ENCODE peak calls at places on chromosomes 12 and 14, in ten cellular contexts. T is ovary; Z is OCI-LY7; J is A549; K is H1; U is CD8-positive, alpha-beta memory T cell; O is K562; Y is HCT116; F is IMR-90; C is right cardiac atrium. W is an unnamed sample. For H3K4me1, the result is how much of the 10 kb centered on the place peaks cover.

GRCh38 chr12:88553941-88554658 is 26.2 kb downstream of the KITLG start:
- DNase-seq in T (no peak), Z (no peak), J (no peak), K (no peak), U (no peak), O (no peak), Y (peak), F (peak), C (no peak), W (no peak)

GRCh38 chr14:90383126-90383730 is 13.6 kb upstream of the CALM1 start:
- DNase-seq in T (peak), Z (peak), J (peak), K (peak), U (peak), O (peak), Y (peak), F (peak), C (peak), W (peak)

GRCh38 chr14:105162374-105162979 is 6.1 kb downstream of the JAG2 start:
- DNase-seq in T (no peak), Z (no peak), J (no peak), K (no peak), U (peak), O (peak), Y (no peak), F (no peak), C (peak), W (no peak)

GRCh38 chr14:23661542-23661941 is 25.4 kb downstream of the DHRS2 start:
- DNase-seq in T (no peak), Z (no peak), J (no peak), K (no peak), U (no peak), O (no peak), Y (no peak), F (no peak), C (no peak), W (no peak)

GRCh38 chr12:41512531-41512930 is 324.4 kb downstream of the PDZRN4 start:
- DNase-seq in T (no peak), Z (no peak), J (no peak), K (no peak), U (no peak), O (no peak), Y (no peak), F (no peak), C (no peak), W (no peak)

GRCh38 chr12:19410639-19411184 is 28.6 kb upstream of the AEBP2 start:
- DNase-seq in T (no peak), Z (no peak), J (no peak), K (no peak), U (no peak), O (no peak), Y (no peak), F (no peak), C (no peak), W (no peak)

GRCh38 chr14:72726444-72726843 is 167.5 kb downstream of the DPF3 start:
- DNase-seq in T (peak), Z (no peak), J (no peak), K (no peak), U (no peak), O (no peak), Y (no peak), F (peak), C (no peak), W (no peak)

GRCh38 chr14:56892959-56893358 is 82.7 kb upstream of the OTX2 start:
- DNase-seq in T (no peak), Z (no peak), J (no peak), K (no peak), U (no peak), O (no peak), Y (no peak), F (no peak), C (no peak), W (no peak)

GRCh38 chr12:14240873-14241220 is 124.6 kb upstream of the ATF7IP start:
- DNase-seq in T (no peak), Z (no peak), J (no peak), K (no peak), U (no peak), O (no peak), Y (no peak), F (no peak), C (no peak), W (no peak)

GRCh38 chr12:22447223-22447622 is 97.1 kb downstream of the C2CD5 start:
- DNase-seq in T (no peak), Z (no peak), J (no peak), K (no peak), U (no peak), O (no peak), Y (no peak), F (peak), C (no peak), W (no peak)

GRCh38 chr12:56933826-56934625 is at the start of gene SDR9C7:
- DNase-seq in T (no peak), Z (no peak), J (no peak), K (no peak), U (no peak), O (no peak), Y (no peak), F (no peak), C (no peak), W (no peak)

GRCh38 chr12:84976133-84976532 is 59.9 kb downstream of the TSPAN19 start:
- DNase-seq in T (no peak), Z (no peak), J (no peak), K (no peak), U (no peak), O (no peak), Y (no peak), F (no peak), C (peak), W (no peak)

GRCh38 chr14:54901380-54902142 is 1.1 kb downstream of the GCH1 start:
- DNase-seq in T (no peak), Z (peak), J (peak), K (no peak), U (peak), O (no peak), Y (no peak), F (no peak), C (no peak), W (no peak)

GRCh38 chr12:91556909-91557308 is 374.3 kb upstream of the DCN start:
- DNase-seq in T (no peak), Z (no peak), J (no peak), K (no peak), U (no peak), O (no peak), Y (no peak), F (no peak), C (no peak), W (no peak)

GRCh38 chr12:102172436-102172835 is 25.2 kb downstream of the PMCH start:
- DNase-seq in T (no peak), Z (no peak), J (no peak), K (no peak), U (no peak), O (no peak), Y (no peak), F (peak), C (no peak), W (no peak)

GRCh38 chr14:54712371-54712998 is 145.6 kb downstream of the SAMD4A start:
- DNase-seq in T (no peak), Z (peak), J (no peak), K (no peak), U (no peak), O (no peak), Y (no peak), F (peak), C (no peak), W (no peak)

GRCh38 chr14:104224516-104225281 is 86.3 kb downstream of the KIF26A start:
- DNase-seq in T (peak), Z (peak), J (peak), K (no peak), U (peak), O (peak), Y (no peak), F (no peak), C (peak), W (no peak)

GRCh38 chr12:108845696-108846095 is 11.7 kb downstream of the SSH1 start:
- DNase-seq in T (no peak), Z (no peak), J (no peak), K (no peak), U (no peak), O (no peak), Y (no peak), F (no peak), C (no peak), W (no peak)

GRCh38 chr12:18576104-18576622 is 161.6 kb downstream of the PLCZ1 start:
- DNase-seq in T (no peak), Z (no peak), J (no peak), K (no peak), U (no peak), O (no peak), Y (no peak), F (peak), C (no peak), W (no peak)

GRCh38 chr14:61296707-61297502 is 15.8 kb upstream of the TMEM30B start:
- DNase-seq in T (no peak), Z (peak), J (peak), K (no peak), U (peak), O (peak), Y (peak), F (peak), C (no peak), W (no peak)

GRCh38 chr12:109147954-109148353 is 31.6 kb downstream of the ACACB start:
- DNase-seq in T (peak), Z (no peak), J (no peak), K (no peak), U (no peak), O (no peak), Y (no peak), F (no peak), C (no peak), W (peak)

GRCh38 chr12:32885831-32886230 is 10.7 kb downstream of the PKP2 start:
- DNase-seq in T (no peak), Z (no peak), J (no peak), K (no peak), U (no peak), O (no peak), Y (no peak), F (no peak), C (no peak), W (no peak)

GRCh38 chr12:116161588-116161987 is 115.9 kb downstream of the MED13L start:
- DNase-seq in T (no peak), Z (no peak), J (no peak), K (no peak), U (no peak), O (no peak), Y (no peak), F (peak), C (no peak), W (no peak)
- H3K4me1 ChIP-seq in T (under half), Z (under half), J (half or more), K (under half), U (under half), O (under half), Y (half or more), F (under half), C (under half), W (half or more)

GRCh38 chr14:93045211-93045674 is 70.5 kb downstream of the ITPK1 start:
- DNase-seq in T (no peak), Z (no peak), J (no peak), K (no peak), U (no peak), O (peak), Y (no peak), F (no peak), C (peak), W (no peak)
- H3K27ac ChIP-seq in T (no peak), Z (no peak), J (peak), K (no peak), U (no peak), O (no peak), Y (peak), F (no peak), C (peak), W (peak)

DNA sequence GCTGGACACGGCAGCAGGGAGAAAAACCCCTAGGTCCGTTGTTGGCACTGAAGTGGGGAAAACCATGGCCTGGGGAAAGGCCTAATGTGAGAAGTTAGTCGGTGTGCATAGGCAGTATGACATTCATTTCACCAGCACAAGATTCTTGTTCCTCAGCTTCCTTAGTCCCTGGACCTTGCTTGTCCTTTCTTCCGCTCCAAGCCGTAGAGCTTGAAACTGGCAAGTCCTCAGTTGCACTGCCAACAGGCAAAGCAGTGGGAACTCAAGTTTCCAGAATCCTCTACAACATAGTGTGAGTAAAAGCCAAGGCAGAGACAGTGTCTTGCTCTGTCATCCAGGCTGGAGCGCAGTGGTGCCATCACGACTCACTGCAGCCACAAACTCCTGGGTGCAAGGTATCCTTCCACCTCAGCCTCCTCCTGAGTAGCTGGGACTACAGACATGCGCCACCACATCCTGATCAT is 138.5 kb upstream of the AMIGO2 start:
- DNase-seq in T (no peak), Z (peak), J (no peak), K (no peak), U (peak), O (no peak), Y (no peak), F (no peak), C (no peak), W (no peak)
- H3K4me1 ChIP-seq in T (under half), Z (half or more), J (half or more), K (under half), U (under half), O (under half), Y (under half), F (under half), C (under half), W (under half)

GRCh38 chr12:65430571-65431306 is 152.3 kb downstream of the MSRB3 start:
- DNase-seq in T (no peak), Z (no peak), J (peak), K (no peak), U (no peak), O (no peak), Y (peak), F (peak), C (no peak), W (no peak)
- H3K27ac ChIP-seq in T (no peak), Z (no peak), J (peak), K (no peak), U (no peak), O (no peak), Y (peak), F (peak), C (no peak), W (no peak)

GRCh38 chr12:4117386-4118016 is 156.1 kb upstream of the CCND2 start:
- DNase-seq in T (no peak), Z (no peak), J (no peak), K (no peak), U (no peak), O (no peak), Y (no peak), F (no peak), C (no peak), W (no peak)
- H3K4me1 ChIP-seq in T (under half), Z (under half), J (under half), K (under half), U (under half), O (under half), Y (under half), F (under half), C (under half), W (under half)

DNA sequence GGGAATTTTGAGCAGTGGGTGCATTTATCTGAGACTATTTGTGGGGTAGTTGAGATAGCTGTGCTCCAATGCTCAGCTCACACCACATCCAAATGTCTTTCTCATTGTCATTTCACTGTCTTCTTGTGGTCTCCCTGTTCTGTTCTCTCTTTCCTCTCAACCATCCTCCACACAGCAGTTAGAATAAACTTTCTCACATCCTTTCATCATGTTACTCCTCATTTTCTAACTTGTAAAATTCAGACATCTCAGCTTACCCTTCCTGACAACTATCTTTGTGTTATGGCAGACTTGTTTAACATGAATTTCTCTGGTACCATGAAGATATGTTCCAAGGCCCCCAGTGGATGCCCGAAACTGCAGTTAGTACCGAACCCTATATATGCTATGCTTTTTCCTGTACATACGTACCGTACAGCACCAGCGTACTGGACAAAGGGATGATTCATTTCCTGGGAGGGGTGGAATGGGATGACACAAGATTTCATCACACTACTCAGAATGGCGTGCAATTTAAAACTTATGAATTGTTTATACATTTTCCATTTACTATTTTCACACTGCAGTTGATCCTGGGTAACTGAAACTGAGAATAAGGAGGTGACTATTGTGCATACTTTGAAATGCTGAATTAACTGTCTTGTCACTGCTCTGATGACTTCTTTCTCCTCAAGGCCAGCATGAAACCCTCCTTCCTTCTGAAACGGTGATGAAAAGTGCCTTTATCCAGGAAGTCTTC is 177.1 kb upstream of the SLC38A2 start:
- DNase-seq in T (no peak), Z (no peak), J (no peak), K (no peak), U (no peak), O (peak), Y (peak), F (peak), C (no peak), W (no peak)
- H3K27ac ChIP-seq in T (no peak), Z (no peak), J (peak), K (no peak), U (no peak), O (peak), Y (peak), F (peak), C (no peak), W (no peak)

GRCh38 chr12:12217018-12217359 is 49.9 kb downstream of the LRP6 start:
- DNase-seq in T (no peak), Z (no peak), J (no peak), K (no peak), U (no peak), O (no peak), Y (no peak), F (no peak), C (no peak), W (no peak)

GRCh38 chr12:12221560-12221959 is 45.3 kb downstream of the LRP6 start:
- DNase-seq in T (no peak), Z (no peak), J (no peak), K (no peak), U (no peak), O (no peak), Y (no peak), F (no peak), C (no peak), W (no peak)

GRCh38 chr12:12216349-12217017 is 50.4 kb downstream of the LRP6 start:
- DNase-seq in T (no peak), Z (no peak), J (peak), K (no peak), U (no peak), O (peak), Y (no peak), F (peak), C (no peak), W (no peak)

GRCh38 chr12:12224240-12224940 is 42.5 kb downstream of the LRP6 start:
- DNase-seq in T (no peak), Z (no peak), J (no peak), K (no peak), U (no peak), O (peak), Y (no peak), F (peak), C (no peak), W (no peak)

DNA sequence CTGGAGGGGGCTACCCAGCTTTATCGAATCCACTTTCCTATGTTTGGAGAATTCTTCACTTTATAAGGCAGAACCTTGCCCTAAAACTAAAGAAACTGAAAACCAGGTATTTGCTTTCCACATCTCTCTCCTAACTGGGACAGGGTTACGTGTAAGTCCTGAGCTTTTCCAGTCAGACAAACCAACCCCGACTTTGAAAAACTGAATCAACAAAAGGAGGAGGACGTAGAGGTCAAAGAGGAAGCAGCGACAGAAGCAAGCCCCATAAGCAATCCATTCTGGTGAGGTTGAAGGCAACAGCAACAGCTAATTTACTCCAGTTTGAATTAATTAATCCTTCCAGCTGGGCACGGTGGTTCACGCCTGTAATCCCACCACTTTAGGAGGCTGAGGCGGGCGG is 47.2 kb downstream of the LRP6 start:
- DNase-seq in T (no peak), Z (no peak), J (no peak), K (no peak), U (no peak), O (no peak), Y (no peak), F (no peak), C (no peak), W (no peak)
- H3K4me1 ChIP-seq in T (under half), Z (under half), J (half or more), K (under half), U (under half), O (under half), Y (under half), F (under half), C (under half), W (under half)

GRCh38 chr12:93174473-93174872 is 203.3 kb upstream of the NUDT4 start:
- DNase-seq in T (no peak), Z (no peak), J (no peak), K (no peak), U (no peak), O (no peak), Y (no peak), F (no peak), C (no peak), W (no peak)

GRCh38 chr12:93176610-93177126 is 201.1 kb upstream of the NUDT4 start:
- DNase-seq in T (no peak), Z (no peak), J (no peak), K (no peak), U (no peak), O (no peak), Y (no peak), F (no peak), C (no peak), W (no peak)

GRCh38 chr12:93174048-93174447 is 203.7 kb upstream of the NUDT4 start:
- DNase-seq in T (no peak), Z (no peak), J (no peak), K (no peak), U (no peak), O (no peak), Y (no peak), F (peak), C (no peak), W (no peak)

GRCh38 chr12:93176166-93176565 is 201.6 kb upstream of the NUDT4 start:
- DNase-seq in T (no peak), Z (no peak), J (no peak), K (no peak), U (no peak), O (no peak), Y (no peak), F (peak), C (no peak), W (no peak)

DNA sequence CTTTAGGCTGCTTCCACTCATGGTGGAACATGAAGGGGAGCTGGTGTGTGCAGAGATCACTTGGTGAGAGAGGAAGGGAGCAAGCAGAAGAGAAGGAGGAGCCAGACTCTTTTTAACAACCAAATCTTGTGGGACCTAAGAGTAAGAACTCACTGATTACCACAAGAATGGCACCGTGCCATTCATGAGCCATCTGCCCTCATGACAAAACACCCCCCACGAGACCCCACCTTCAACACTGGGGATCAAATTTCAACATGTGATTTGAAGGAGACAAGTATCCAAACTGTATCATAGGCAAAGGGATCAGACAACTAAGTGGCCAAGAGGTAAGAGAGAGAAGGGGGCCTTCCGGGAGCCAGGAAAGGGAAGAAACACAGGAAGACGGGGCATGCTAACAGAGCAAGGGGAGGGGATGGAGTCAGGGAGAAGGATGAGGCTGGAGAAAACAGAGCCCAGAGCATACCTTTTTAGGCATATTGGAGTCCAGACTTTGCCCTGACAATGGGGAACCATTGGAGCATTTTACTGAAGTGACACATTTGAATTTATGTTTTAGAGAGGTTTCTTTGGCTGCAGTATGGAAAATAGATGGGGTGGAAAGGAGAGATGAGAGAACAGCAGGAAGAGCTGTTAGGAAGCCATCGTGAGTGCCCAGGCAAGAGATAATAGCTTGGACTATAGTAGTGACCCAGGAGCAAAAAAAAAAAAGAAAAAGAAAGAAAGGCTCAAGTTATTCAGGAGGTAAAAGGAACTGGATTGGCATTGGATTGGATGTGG is 204.4 kb upstream of the NUDT4 start:
- DNase-seq in T (no peak), Z (no peak), J (no peak), K (no peak), U (no peak), O (no peak), Y (no peak), F (peak), C (no peak), W (no peak)
- H3K27ac ChIP-seq in T (peak), Z (no peak), J (no peak), K (no peak), U (no peak), O (no peak), Y (no peak), F (peak), C (peak), W (no peak)

W was measured in tibial nerve.